ENCODE peak calls at places on chromosomes 2 and 18, in four cellular contexts. One of them, this sample, is unnamed.

GRCh38 chr18:22921762-22922161 is 11.4 kb upstream of the RBBP8 start:
- DNase-seq in tibial artery: no peak
- DNase-seq in IMR-90: no peak
- DNase-seq in K562: no peak
- DNase-seq in this sample: no peak

GRCh38 chr2:63698825-63699548 is 110.2 kb downstream of the MDH1 start:
- DNase-seq in tibial artery: peak; percentile 81
- DNase-seq in IMR-90: peak; percentile 79
- DNase-seq in K562: no peak
- DNase-seq in this sample: peak; percentile 59

GRCh38 chr2:42964444-42965081 is 172.2 kb upstream of the HAAO start:
- DNase-seq in tibial artery: peak; percentile 93
- DNase-seq in IMR-90: peak; percentile 98
- DNase-seq in K562: no peak
- DNase-seq in this sample: peak; percentile 71

GRCh38 chr2:47310801-47311560 is 92.0 kb upstream of the MSH2 start:
- DNase-seq in tibial artery: no peak
- DNase-seq in IMR-90: no peak
- DNase-seq in K562: no peak
- DNase-seq in this sample: peak; percentile 59

GRCh38 chr2:121837596-121837995 is 82.1 kb downstream of the TSN start:
- DNase-seq in tibial artery: no peak
- DNase-seq in IMR-90: no peak
- DNase-seq in K562: no peak
- DNase-seq in this sample: no peak

GRCh38 chr18:68466714-68467113 is 248.2 kb downstream of the TMX3 start:
- DNase-seq in tibial artery: no peak
- DNase-seq in IMR-90: peak; percentile 9
- DNase-seq in K562: no peak
- DNase-seq in this sample: no peak

GRCh38 chr2:236673126-236673822 is 103.6 kb downstream of the ACKR3 start:
- DNase-seq in tibial artery: peak; percentile 51
- DNase-seq in IMR-90: no peak
- DNase-seq in K562: no peak
- DNase-seq in this sample: no peak

GRCh38 chr2:174328309-174329156 is 6.2 kb upstream of the SP9 start:
- DNase-seq in tibial artery: no peak
- DNase-seq in IMR-90: no peak
- DNase-seq in K562: no peak
- DNase-seq in this sample: no peak

GRCh38 chr2:23376075-23376474 is 8.9 kb upstream of the KLHL29 start:
- DNase-seq in tibial artery: no peak
- DNase-seq in IMR-90: no peak
- DNase-seq in K562: no peak
- DNase-seq in this sample: no peak

GRCh38 chr2:126907671-126908070 is 9.0 kb downstream of the TEX51 start:
- DNase-seq in tibial artery: peak; percentile 11
- DNase-seq in IMR-90: no peak
- DNase-seq in K562: no peak
- DNase-seq in this sample: no peak

GRCh38 chr18:10892801-10893595 is 256.4 kb downstream of the PIEZO2 start:
- DNase-seq in tibial artery: no peak
- DNase-seq in IMR-90: peak; percentile 20
- DNase-seq in K562: no peak
- DNase-seq in this sample: no peak

GRCh38 chr18:58241877-58242276 is 197.9 kb downstream of the NEDD4L start:
- DNase-seq in tibial artery: no peak
- DNase-seq in IMR-90: peak; percentile 93
- DNase-seq in K562: no peak
- DNase-seq in this sample: peak; percentile 75

GRCh38 chr2:15281681-15282080 is 279.5 kb downstream of the NBAS start:
- DNase-seq in tibial artery: no peak
- DNase-seq in IMR-90: no peak
- DNase-seq in K562: no peak
- DNase-seq in this sample: no peak

GRCh38 chr2:33457588-33458247 is 18.7 kb upstream of the RASGRP3 start:
- DNase-seq in tibial artery: peak; percentile 84
- DNase-seq in IMR-90: no peak
- DNase-seq in K562: no peak
- DNase-seq in this sample: peak; percentile 72

GRCh38 chr2:173195100-173195499 is 119.5 kb downstream of the MAP3K20 start:
- DNase-seq in tibial artery: no peak
- DNase-seq in IMR-90: no peak
- DNase-seq in K562: no peak
- DNase-seq in this sample: no peak

GRCh38 chr2:68764781-68765385 is 30.3 kb downstream of the ARHGAP25 start:
- DNase-seq in tibial artery: no peak
- DNase-seq in IMR-90: peak; percentile 92
- DNase-seq in K562: no peak
- DNase-seq in this sample: no peak
- H3K4me3 ChIP-seq in tibial artery: no peak overlapping the region
- H3K4me3 ChIP-seq in IMR-90: peak overlapping the region; percentile 7
- H3K4me3 ChIP-seq in K562: no peak overlapping the region
- H3K4me3 ChIP-seq in this sample: no peak overlapping the region

DNA sequence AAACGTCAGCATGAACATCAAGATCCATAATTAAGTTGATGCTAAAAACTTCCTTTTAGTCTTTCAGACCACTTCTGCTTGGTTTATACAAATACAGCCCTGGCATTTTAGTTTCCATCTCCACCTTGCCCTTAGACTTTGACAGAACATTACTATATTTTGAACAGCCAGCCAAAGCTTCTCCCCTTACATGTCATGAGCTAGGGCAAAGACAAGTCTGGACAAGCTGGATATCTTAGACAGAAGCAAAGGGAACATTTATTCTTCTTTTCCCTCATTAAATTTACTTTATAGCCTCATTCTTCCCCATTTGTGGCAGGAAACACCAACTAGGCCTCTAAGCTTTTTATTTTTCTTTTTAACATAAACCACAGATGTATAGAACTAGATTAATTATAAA is 403.3 kb downstream of the SUCLG1 start:
- DNase-seq in tibial artery: no peak
- DNase-seq in IMR-90: no peak
- DNase-seq in K562: no peak
- DNase-seq in this sample: no peak
- H3K27ac ChIP-seq in tibial artery: no peak overlapping the region
- H3K27ac ChIP-seq in IMR-90: no peak overlapping the region
- H3K27ac ChIP-seq in K562: no peak overlapping the region
- H3K27ac ChIP-seq in this sample: no peak overlapping the region

GRCh38 chr2:10239561-10239967 is 63.1 kb upstream of the HPCAL1 start:
- DNase-seq in tibial artery: peak; percentile 56
- DNase-seq in IMR-90: no peak
- DNase-seq in K562: peak; percentile 70
- DNase-seq in this sample: no peak

GRCh38 chr2:10237392-10238321 is 65.0 kb upstream of the HPCAL1 start:
- DNase-seq in tibial artery: peak; percentile 43
- DNase-seq in IMR-90: no peak
- DNase-seq in K562: no peak
- DNase-seq in this sample: no peak

GRCh38 chr2:10238991-10239485 is 63.7 kb upstream of the HPCAL1 start:
- DNase-seq in tibial artery: peak; percentile 44
- DNase-seq in IMR-90: no peak
- DNase-seq in K562: no peak
- DNase-seq in this sample: no peak

GRCh38 chr2:10236571-10237391 is 65.9 kb upstream of the HPCAL1 start:
- DNase-seq in tibial artery: peak; percentile 58
- DNase-seq in IMR-90: no peak
- DNase-seq in K562: no peak
- DNase-seq in this sample: no peak

GRCh38 chr2:10238396-10238795 is 64.3 kb upstream of the HPCAL1 start:
- DNase-seq in tibial artery: peak; percentile 48
- DNase-seq in IMR-90: no peak
- DNase-seq in K562: no peak
- DNase-seq in this sample: peak; percentile 4
- H3K4me1 ChIP-seq in tibial artery: no peaks in the 10 kb centered on the region
- H3K4me1 ChIP-seq in IMR-90: no peaks in the 10 kb centered on the region
- H3K4me1 ChIP-seq in K562: peaks cover 43% of the 10 kb centered on the region
- H3K4me1 ChIP-seq in this sample: no peaks in the 10 kb centered on the region

GRCh38 chr2:133673570-133673969 is 105.3 kb upstream of the NCKAP5 start:
- DNase-seq in tibial artery: no peak
- DNase-seq in IMR-90: no peak
- DNase-seq in K562: no peak
- DNase-seq in this sample: no peak
- H3K4me3 ChIP-seq in tibial artery: no peak overlapping the region
- H3K4me3 ChIP-seq in IMR-90: no peak overlapping the region
- H3K4me3 ChIP-seq in K562: no peak overlapping the region
- H3K4me3 ChIP-seq in this sample: no peak overlapping the region

GRCh38 chr18:13272411-13272810 is 53.9 kb downstream of the LDLRAD4 start:
- DNase-seq in tibial artery: no peak
- DNase-seq in IMR-90: no peak
- DNase-seq in K562: no peak
- DNase-seq in this sample: no peak

GRCh38 chr18:13269599-13270011 is 51.0 kb downstream of the LDLRAD4 start:
- DNase-seq in tibial artery: no peak
- DNase-seq in IMR-90: no peak
- DNase-seq in K562: no peak
- DNase-seq in this sample: no peak

GRCh38 chr18:13271512-13271911 is 53.0 kb downstream of the LDLRAD4 start:
- DNase-seq in tibial artery: no peak
- DNase-seq in IMR-90: no peak
- DNase-seq in K562: no peak
- DNase-seq in this sample: peak; percentile 33

GRCh38 chr18:13268746-13269285 is 50.3 kb downstream of the LDLRAD4 start:
- DNase-seq in tibial artery: no peak
- DNase-seq in IMR-90: no peak
- DNase-seq in K562: no peak
- DNase-seq in this sample: no peak

GRCh38 chr18:13270279-13270911 is 51.8 kb downstream of the LDLRAD4 start:
- DNase-seq in tibial artery: no peak
- DNase-seq in IMR-90: no peak
- DNase-seq in K562: no peak
- DNase-seq in this sample: no peak
- H3K27ac ChIP-seq in tibial artery: no peak overlapping the region
- H3K27ac ChIP-seq in IMR-90: no peak overlapping the region
- H3K27ac ChIP-seq in K562: no peak overlapping the region
- H3K27ac ChIP-seq in this sample: peak overlapping the region; percentile 34

DNA sequence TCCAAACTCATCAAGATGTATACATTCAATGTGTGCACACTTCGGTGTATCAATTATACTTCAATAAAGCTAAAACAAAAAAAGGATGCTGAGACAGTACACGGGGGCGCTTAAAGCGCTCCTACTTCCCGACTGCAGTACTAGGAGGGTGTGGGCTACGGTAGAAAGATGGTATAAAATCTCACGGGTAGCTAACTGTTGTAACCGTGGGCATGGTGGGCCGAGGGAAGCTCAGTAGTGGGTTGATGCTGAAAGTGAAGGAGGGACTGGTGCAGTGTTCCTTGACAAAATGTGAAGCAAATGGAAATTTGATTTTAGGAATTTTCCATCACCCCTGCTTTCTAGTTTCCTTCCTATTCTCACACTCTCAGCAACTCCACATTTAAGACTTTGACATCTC is 42.6 kb upstream of the DARS1 start:
- DNase-seq in tibial artery: no peak
- DNase-seq in IMR-90: no peak
- DNase-seq in K562: no peak
- DNase-seq in this sample: no peak
- H3K4me1 ChIP-seq in tibial artery: no peaks in the 10 kb centered on the region
- H3K4me1 ChIP-seq in IMR-90: peaks cover 3% of the 10 kb centered on the region
- H3K4me1 ChIP-seq in K562: peaks cover 7% of the 10 kb centered on the region
- H3K4me1 ChIP-seq in this sample: peaks cover 8% of the 10 kb centered on the region

DNA sequence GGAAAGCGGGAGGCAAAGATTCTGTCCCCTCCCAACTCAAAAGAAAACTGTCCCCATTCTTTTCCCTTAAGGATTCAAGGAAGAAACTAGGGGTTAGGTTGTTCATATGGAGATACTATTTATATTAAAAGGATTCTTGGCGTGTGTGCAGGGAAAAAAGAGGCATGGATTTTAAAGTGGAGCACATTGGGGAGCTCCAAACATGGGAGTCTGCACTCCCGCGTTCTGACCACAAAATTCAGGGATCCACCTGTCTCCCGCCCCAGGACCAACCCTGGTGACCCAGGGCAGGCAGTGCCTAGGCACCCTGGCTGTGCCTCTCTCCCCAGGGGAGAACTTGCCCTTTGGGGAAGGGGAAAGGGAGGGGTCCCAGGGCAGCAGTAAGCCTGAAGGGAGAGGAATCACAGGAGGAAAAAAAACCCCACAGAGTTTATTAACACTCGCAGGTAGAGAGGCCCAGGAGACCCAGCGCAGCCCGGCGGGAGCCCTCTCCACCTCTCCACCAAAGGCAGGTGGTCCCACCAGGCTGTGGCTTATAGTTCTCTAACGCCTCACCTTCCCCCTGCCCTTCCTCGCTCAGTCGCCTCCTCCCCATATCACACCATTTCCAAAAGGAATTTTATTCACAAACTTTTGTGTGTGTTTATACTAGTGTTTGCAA is 2.2 kb downstream of the PTGR3 start:
- DNase-seq in tibial artery: no peak
- DNase-seq in IMR-90: no peak
- DNase-seq in K562: no peak
- DNase-seq in this sample: no peak
- H3K4me3 ChIP-seq in tibial artery: peak overlapping the region; percentile 96
- H3K4me3 ChIP-seq in IMR-90: peak overlapping the region; percentile 90
- H3K4me3 ChIP-seq in K562: peak overlapping the region; percentile 71
- H3K4me3 ChIP-seq in this sample: no peak overlapping the region

DNA sequence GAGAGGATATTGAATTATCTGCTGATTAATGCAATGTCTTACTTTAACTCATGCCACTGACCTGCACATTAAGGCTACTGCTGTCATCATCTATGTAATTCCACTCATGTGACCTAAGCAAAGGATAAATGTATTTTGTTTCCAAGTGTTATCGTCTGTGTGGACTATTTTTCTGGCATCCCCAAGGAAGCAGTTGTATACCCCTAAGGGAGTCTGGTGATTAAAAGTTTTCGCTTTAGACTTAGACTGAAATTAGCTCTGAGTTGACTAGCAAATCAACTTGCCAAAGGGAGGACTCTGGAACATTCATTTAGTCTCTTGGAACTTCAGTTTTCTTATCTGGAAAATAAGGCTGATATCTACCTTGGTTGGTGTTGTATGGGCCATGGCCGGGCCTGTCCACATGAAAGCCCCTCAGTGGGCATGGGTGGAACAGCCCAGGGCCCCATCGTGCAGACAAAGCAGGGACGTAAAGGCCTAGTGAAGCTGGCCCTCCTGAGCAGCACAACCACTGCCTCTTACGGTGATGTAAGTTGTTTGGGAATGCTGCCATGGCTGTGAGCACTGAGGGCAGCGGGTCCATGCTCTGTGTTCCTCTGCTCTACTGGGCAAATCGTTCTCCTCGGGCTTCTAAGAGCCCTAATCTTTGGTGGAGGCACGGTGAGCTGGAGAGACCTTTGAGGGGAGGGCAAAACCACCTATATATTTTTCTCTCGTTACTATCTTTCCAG is 144.4 kb upstream of the RNF152 start:
- DNase-seq in tibial artery: no peak
- DNase-seq in IMR-90: no peak
- DNase-seq in K562: no peak
- DNase-seq in this sample: no peak
- H3K27ac ChIP-seq in tibial artery: no peak overlapping the region
- H3K27ac ChIP-seq in IMR-90: no peak overlapping the region
- H3K27ac ChIP-seq in K562: no peak overlapping the region
- H3K27ac ChIP-seq in this sample: no peak overlapping the region

DNA sequence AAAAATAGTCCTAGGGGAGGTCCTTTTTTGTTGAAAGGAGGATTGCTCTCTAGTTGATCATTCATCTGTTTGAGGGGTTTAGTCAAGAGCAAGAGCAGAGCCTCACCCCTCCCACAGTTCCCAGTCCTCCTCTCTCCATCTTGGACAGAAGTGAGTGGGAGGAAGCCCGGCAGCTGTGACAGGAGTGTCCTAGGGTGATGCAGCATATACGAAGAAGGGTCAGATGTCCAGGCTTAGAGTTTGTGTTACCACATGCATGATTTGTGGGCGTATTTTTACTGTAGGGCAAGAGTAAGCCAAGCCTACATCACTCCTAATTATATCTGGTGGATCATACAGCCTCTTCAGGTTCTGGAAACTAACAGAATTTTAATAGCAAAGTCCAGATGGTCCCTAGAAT is 6.6 kb downstream of the CEP68 start:
- DNase-seq in tibial artery: no peak
- DNase-seq in IMR-90: peak; percentile 45
- DNase-seq in K562: peak; percentile 65
- DNase-seq in this sample: no peak
- H3K4me1 ChIP-seq in tibial artery: peaks cover 50% of the 10 kb centered on the region
- H3K4me1 ChIP-seq in IMR-90: peaks cover 18% of the 10 kb centered on the region
- H3K4me1 ChIP-seq in K562: peaks cover 41% of the 10 kb centered on the region
- H3K4me1 ChIP-seq in this sample: peaks cover 82% of the 10 kb centered on the region

This sample was measured in body of pancreas.